ENCODE peak calls at places on chromosomes 11 and 22, in nine cellular contexts. R, Q, U, K, B, V, Z, J and N are unnamed samples.

GRCh38 chr11:6411594-6412031 is 7.3 kb downstream of the APBB1 start:
- DNase-seq in R (no peak), Q (no peak), U (no peak), K (peak; percentile 75), B (no peak), V (no peak), Z (no peak), J (no peak), N (no peak)

GRCh38 chr11:64648551-64648950 is 57.5 kb downstream of the SLC22A12 start:
- DNase-seq in R (no peak), Q (no peak), U (no peak), K (no peak), B (no peak), V (no peak), Z (no peak), J (no peak), N (no peak)

GRCh38 chr11:45450189-45450588 is 164.0 kb upstream of the SYT13 start:
- DNase-seq in R (no peak), Q (no peak), U (no peak), K (no peak), B (no peak), V (no peak), Z (peak; percentile 34), J (no peak), N (peak; percentile 65)

GRCh38 chr22:39214383-39215069 is 30.3 kb downstream of the PDGFB start:
- DNase-seq in R (peak; percentile 73), Q (no peak), U (peak; percentile 23), K (no peak), B (no peak), V (no peak), Z (no peak), J (peak; percentile 4), N (peak; percentile 34)

GRCh38 chr11:94740975-94741707 is 27.0 kb upstream of the AMOTL1 start:
- DNase-seq in R (peak; percentile 72), Q (no peak), U (no peak), K (no peak), B (peak; percentile 80), V (no peak), Z (peak; percentile 67), J (peak; percentile 41), N (peak; percentile 73)

GRCh38 chr11:100576044-100577021 is 110.8 kb upstream of the ARHGAP42 start:
- DNase-seq in R (peak; percentile 15), Q (peak; percentile 12), U (no peak), K (no peak), B (no peak), V (no peak), Z (peak; percentile 63), J (peak; percentile 30), N (peak; percentile 47)

GRCh38 chr11:117217141-117217609 is 14.7 kb downstream of the PCSK7 start:
- DNase-seq in R (no peak), Q (no peak), U (no peak), K (no peak), B (no peak), V (no peak), Z (peak; percentile 54), J (peak; percentile 60), N (peak; percentile 31)

GRCh38 chr11:63663809-63664208 is 7.4 kb downstream of the ATL3 start:
- DNase-seq in R (peak; percentile 51), Q (no peak), U (no peak), K (no peak), B (no peak), V (no peak), Z (peak; percentile 65), J (no peak), N (peak; percentile 72)

GRCh38 chr11:117823941-117824420 is 563 bp downstream of the FXYD2 start:
- DNase-seq in R (no peak), Q (no peak), U (no peak), K (no peak), B (no peak), V (no peak), Z (no peak), J (peak; percentile 66), N (no peak)

GRCh38 chr11:93085097-93085496 is 112.7 kb downstream of the SLC36A4 start:
- DNase-seq in R (no peak), Q (no peak), U (no peak), K (no peak), B (no peak), V (no peak), Z (no peak), J (no peak), N (no peak)

GRCh38 chr11:64095286-64095825 is 59.6 kb downstream of the FLRT1 start:
- DNase-seq in R (no peak), Q (no peak), U (no peak), K (no peak), B (no peak), V (no peak), Z (no peak), J (no peak), N (no peak)

GRCh38 chr11:134911514-134912180 is 499.6 kb upstream of the B3GAT1 start:
- DNase-seq in R (no peak), Q (no peak), U (no peak), K (no peak), B (no peak), V (no peak), Z (no peak), J (no peak), N (no peak)

GRCh38 chr11:128658499-128658898 is 35.4 kb upstream of the FLI1 start:
- DNase-seq in R (no peak), Q (no peak), U (no peak), K (no peak), B (no peak), V (no peak), Z (no peak), J (no peak), N (no peak)

GRCh38 chr22:36756746-36757607 is 18.9 kb downstream of the IFT27 start:
- DNase-seq in R (no peak), Q (no peak), U (no peak), K (no peak), B (no peak), V (no peak), Z (no peak), J (no peak), N (no peak)

GRCh38 chr11:79663012-79663411 is 222.2 kb upstream of the TENM4 start:
- DNase-seq in R (no peak), Q (no peak), U (no peak), K (no peak), B (no peak), V (no peak), Z (no peak), J (no peak), N (no peak)

GRCh38 chr11:68160100-68160695 is 39.0 kb upstream of the CHKA start:
- DNase-seq in R (peak; percentile 39), Q (no peak), U (no peak), K (no peak), B (no peak), V (no peak), Z (peak; percentile 43), J (no peak), N (no peak)